ENCODE peak calls at places on chromosomes 16 and 17, in five cellular contexts. One of them, this sample, is unnamed.

GRCh38 chr17:39525801-39526506 is 64.7 kb downstream of the CDK12 start:
- DNase-seq in prostate gland: no peak
- DNase-seq in upper lobe of left lung: no peak
- DNase-seq in spleen: no peak
- DNase-seq in stomach: no peak
- DNase-seq in this sample: no peak

GRCh38 chr17:42608692-42609181 is 437 bp downstream of the RETREG3 start:
- DNase-seq in prostate gland: no peak
- DNase-seq in upper lobe of left lung: peak
- DNase-seq in spleen: no peak
- DNase-seq in stomach: no peak
- DNase-seq in this sample: no peak

GRCh38 chr17:80264048-80264792 is 3.6 kb downstream of the RNF213 start:
- DNase-seq in prostate gland: no peak
- DNase-seq in upper lobe of left lung: peak
- DNase-seq in spleen: peak
- DNase-seq in stomach: peak
- DNase-seq in this sample: no peak

GRCh38 chr16:56422896-56423441 is 2.4 kb downstream of the AMFR start:
- DNase-seq in prostate gland: no peak
- DNase-seq in upper lobe of left lung: no peak
- DNase-seq in spleen: no peak
- DNase-seq in stomach: no peak
- DNase-seq in this sample: no peak

GRCh38 chr16:17404903-17405691 is 65.7 kb downstream of the XYLT1 start:
- DNase-seq in prostate gland: no peak
- DNase-seq in upper lobe of left lung: peak
- DNase-seq in spleen: no peak
- DNase-seq in stomach: no peak
- DNase-seq in this sample: no peak

GRCh38 chr17:45227101-45227591 is 5.5 kb downstream of the FMNL1 start:
- DNase-seq in prostate gland: no peak
- DNase-seq in upper lobe of left lung: no peak
- DNase-seq in spleen: peak
- DNase-seq in stomach: no peak
- DNase-seq in this sample: peak

GRCh38 chr16:65178151-65178550 is 56.3 kb upstream of the CDH11 start:
- DNase-seq in prostate gland: no peak
- DNase-seq in upper lobe of left lung: no peak
- DNase-seq in spleen: no peak
- DNase-seq in stomach: no peak
- DNase-seq in this sample: no peak

GRCh38 chr16:4261557-4262172 is 11.2 kb downstream of the TFAP4 start:
- DNase-seq in prostate gland: no peak
- DNase-seq in upper lobe of left lung: no peak
- DNase-seq in spleen: no peak
- DNase-seq in stomach: no peak
- DNase-seq in this sample: no peak

GRCh38 chr16:72406390-72406789 is 234.4 kb upstream of the PMFBP1 start:
- DNase-seq in prostate gland: no peak
- DNase-seq in upper lobe of left lung: no peak
- DNase-seq in spleen: no peak
- DNase-seq in stomach: no peak
- DNase-seq in this sample: no peak

GRCh38 chr16:1054660-1055556 is 17.6 kb upstream of the SSTR5 start:
- DNase-seq in prostate gland: peak
- DNase-seq in upper lobe of left lung: peak
- DNase-seq in spleen: no peak
- DNase-seq in stomach: peak
- DNase-seq in this sample: no peak

GRCh38 chr17:11209906-11210305 is 31.1 kb upstream of the SHISA6 start:
- DNase-seq in prostate gland: no peak
- DNase-seq in upper lobe of left lung: no peak
- DNase-seq in spleen: no peak
- DNase-seq in stomach: no peak
- DNase-seq in this sample: no peak

GRCh38 chr17:28433696-28434095 is 27.7 kb upstream of the SLC46A1 start:
- DNase-seq in prostate gland: no peak
- DNase-seq in upper lobe of left lung: no peak
- DNase-seq in spleen: no peak
- DNase-seq in stomach: no peak
- DNase-seq in this sample: no peak
- TF ChIP-seq POLR2A in prostate gland: no peak
- TF ChIP-seq POLR2A in upper lobe of left lung: no peak
- TF ChIP-seq POLR2A in spleen: no peak
- TF ChIP-seq POLR2A in stomach: no peak
- TF ChIP-seq POLR2A in this sample: no peak

GRCh38 chr17:9839433-9839832 is 13.7 kb downstream of the GLP2R start:
- DNase-seq in prostate gland: no peak
- DNase-seq in upper lobe of left lung: no peak
- DNase-seq in spleen: no peak
- DNase-seq in stomach: no peak
- DNase-seq in this sample: no peak

GRCh38 chr17:9844153-9844552 is 18.4 kb downstream of the GLP2R start:
- DNase-seq in prostate gland: no peak
- DNase-seq in upper lobe of left lung: no peak
- DNase-seq in spleen: no peak
- DNase-seq in stomach: no peak
- DNase-seq in this sample: no peak

GRCh38 chr17:9845306-9845705 is 19.6 kb downstream of the GLP2R start:
- DNase-seq in prostate gland: no peak
- DNase-seq in upper lobe of left lung: no peak
- DNase-seq in spleen: no peak
- DNase-seq in stomach: no peak
- DNase-seq in this sample: no peak

GRCh38 chr17:9843152-9844010 is 17.7 kb downstream of the GLP2R start:
- DNase-seq in prostate gland: no peak
- DNase-seq in upper lobe of left lung: no peak
- DNase-seq in spleen: no peak
- DNase-seq in stomach: no peak
- DNase-seq in this sample: no peak

GRCh38 chr17:9842057-9842758 is 16.5 kb downstream of the GLP2R start:
- DNase-seq in prostate gland: peak
- DNase-seq in upper lobe of left lung: no peak
- DNase-seq in spleen: no peak
- DNase-seq in stomach: peak
- DNase-seq in this sample: no peak
- TF ChIP-seq POLR2AphosphoS5 in prostate gland: peak
- TF ChIP-seq POLR2AphosphoS5 in upper lobe of left lung: no peak
- TF ChIP-seq POLR2AphosphoS5 in spleen: no peak
- TF ChIP-seq POLR2AphosphoS5 in stomach: peak
- TF ChIP-seq POLR2AphosphoS5 in this sample: no peak

GRCh38 chr16:30113031-30113710 is at the start of gene GDPD3:
- DNase-seq in prostate gland: no peak
- DNase-seq in upper lobe of left lung: peak
- DNase-seq in spleen: no peak
- DNase-seq in stomach: peak
- DNase-seq in this sample: no peak
- TF ChIP-seq POLR2A in prostate gland: no peak
- TF ChIP-seq POLR2A in upper lobe of left lung: no peak
- TF ChIP-seq POLR2A in spleen: no peak
- TF ChIP-seq POLR2A in stomach: no peak
- TF ChIP-seq POLR2A in this sample: no peak

DNA sequence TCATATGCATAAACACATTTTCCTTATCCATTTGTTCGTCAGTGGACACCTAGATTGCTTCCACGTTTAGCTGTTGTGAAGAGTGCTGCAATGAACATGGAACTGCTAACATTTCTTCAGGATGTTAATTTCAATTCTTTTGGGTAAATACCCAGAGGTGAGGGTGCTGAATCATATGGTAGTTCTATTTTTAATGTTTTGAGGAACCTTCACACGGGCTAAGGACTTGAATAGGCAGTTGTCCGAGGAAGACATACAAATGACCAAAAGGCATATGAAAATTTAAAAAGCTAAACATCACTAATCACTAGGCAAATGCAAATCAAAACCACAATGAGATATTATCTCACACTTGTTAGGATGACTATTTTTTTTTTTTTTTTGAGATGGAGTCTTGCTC is 173.3 kb downstream of the PRKCB start:
- DNase-seq in prostate gland: no peak
- DNase-seq in upper lobe of left lung: no peak
- DNase-seq in spleen: no peak
- DNase-seq in stomach: no peak
- DNase-seq in this sample: no peak
- TF ChIP-seq POLR2AphosphoS5 in prostate gland: no peak
- TF ChIP-seq POLR2AphosphoS5 in upper lobe of left lung: no peak
- TF ChIP-seq POLR2AphosphoS5 in spleen: no peak
- TF ChIP-seq POLR2AphosphoS5 in stomach: no peak
- TF ChIP-seq POLR2AphosphoS5 in this sample: no peak

GRCh38 chr16:85612801-85613608 is at the start of gene GSE1:
- DNase-seq in prostate gland: peak
- DNase-seq in upper lobe of left lung: peak
- DNase-seq in spleen: peak
- DNase-seq in stomach: peak
- DNase-seq in this sample: peak
- TF ChIP-seq POLR2A in prostate gland: peak
- TF ChIP-seq POLR2A in upper lobe of left lung: no peak
- TF ChIP-seq POLR2A in spleen: no peak
- TF ChIP-seq POLR2A in stomach: peak
- TF ChIP-seq POLR2A in this sample: peak

GRCh38 chr16:11909653-11910551 is 5.9 kb downstream of the GSPT1 start:
- DNase-seq in prostate gland: no peak
- DNase-seq in upper lobe of left lung: no peak
- DNase-seq in spleen: no peak
- DNase-seq in stomach: no peak
- DNase-seq in this sample: no peak
- TF ChIP-seq POLR2AphosphoS5 in prostate gland: peak
- TF ChIP-seq POLR2AphosphoS5 in upper lobe of left lung: no peak
- TF ChIP-seq POLR2AphosphoS5 in spleen: no peak
- TF ChIP-seq POLR2AphosphoS5 in stomach: no peak
- TF ChIP-seq POLR2AphosphoS5 in this sample: no peak

DNA sequence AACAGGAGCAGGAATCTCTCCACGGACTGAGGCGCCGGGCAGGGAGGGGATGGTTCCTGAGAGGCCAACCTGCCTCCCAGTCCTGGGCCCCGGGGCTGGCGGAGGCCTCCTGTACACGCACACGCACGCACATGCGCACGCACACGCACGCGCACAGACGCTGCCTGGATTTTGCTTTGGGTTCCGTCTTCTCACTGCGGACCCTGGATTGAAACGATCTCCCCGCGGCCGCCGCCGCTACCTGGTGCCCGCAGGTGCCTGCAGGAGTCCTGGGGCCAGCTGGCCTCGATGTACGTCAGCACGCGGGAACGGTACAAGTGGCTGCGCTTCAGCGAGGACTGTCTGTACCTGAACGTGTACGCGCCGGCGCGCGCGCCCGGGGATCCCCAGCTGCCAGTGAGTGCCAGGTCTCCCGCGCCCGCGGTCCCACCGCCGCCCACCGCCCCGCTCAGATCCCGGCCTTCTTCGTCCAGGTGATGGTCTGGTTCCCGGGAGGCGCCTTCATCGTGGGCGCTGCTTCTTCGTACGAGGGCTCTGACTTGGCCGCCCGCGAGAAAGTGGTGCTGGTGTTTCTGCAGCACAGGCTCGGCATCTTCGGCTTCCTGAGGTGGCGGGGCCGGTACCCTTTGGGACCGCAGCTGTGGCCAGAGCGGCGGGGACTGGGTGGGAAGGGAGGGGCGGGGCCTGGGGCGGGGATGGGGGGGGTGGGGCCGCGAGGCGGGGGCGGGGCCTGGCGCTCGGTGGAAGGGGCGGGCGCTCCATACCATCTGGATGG is 12.2 kb downstream of the CES4A start:
- DNase-seq in prostate gland: peak
- DNase-seq in upper lobe of left lung: peak
- DNase-seq in spleen: peak
- DNase-seq in stomach: peak
- DNase-seq in this sample: peak
- TF ChIP-seq POLR2A in prostate gland: no peak
- TF ChIP-seq POLR2A in upper lobe of left lung: no peak
- TF ChIP-seq POLR2A in spleen: no peak
- TF ChIP-seq POLR2A in stomach: no peak
- TF ChIP-seq POLR2A in this sample: no peak

GRCh38 chr17:77382966-77383612 is 242.3 kb downstream of the SEC14L1 start:
- DNase-seq in prostate gland: no peak
- DNase-seq in upper lobe of left lung: no peak
- DNase-seq in spleen: no peak
- DNase-seq in stomach: no peak
- DNase-seq in this sample: no peak
- TF ChIP-seq POLR2AphosphoS5 in prostate gland: no peak
- TF ChIP-seq POLR2AphosphoS5 in upper lobe of left lung: no peak
- TF ChIP-seq POLR2AphosphoS5 in spleen: no peak
- TF ChIP-seq POLR2AphosphoS5 in stomach: no peak
- TF ChIP-seq POLR2AphosphoS5 in this sample: no peak